ENCODE peak calls at places on chromosomes 7 and 10, in nine cellular contexts. C is heart right ventricle; B is fibroblast of lung; H is cardiac muscle cell; Z is CD4-positive, alpha-beta memory T cell; L is right cardiac atrium; M is A549; Q is psoas muscle; O is GM23248. N is an unnamed sample. For H3K4me1, the result is how much of the 10 kb centered on the place peaks cover.

GRCh38 chr10:104045151-104046089 is 40.3 kb downstream of the COL17A1 start:
- DNase-seq in C (peak), B (peak), H (peak), Z (no peak), L (peak), M (peak), Q (no peak), O (peak), N (no peak)

GRCh38 chr7:97116308-97116707 is 1.2 kb upstream of the SDHAF3 start:
- DNase-seq in C (peak), B (no peak), H (no peak), Z (no peak), L (no peak), M (no peak), Q (no peak), O (no peak), N (no peak)

GRCh38 chr7:26127411-26127810 is 24.6 kb upstream of the NFE2L3 start:
- DNase-seq in C (no peak), B (no peak), H (no peak), Z (no peak), L (no peak), M (no peak), Q (no peak), O (no peak), N (no peak)

GRCh38 chr10:98087309-98087708 is 47.1 kb upstream of the R3HCC1L start:
- DNase-seq in C (no peak), B (no peak), H (peak), Z (no peak), L (no peak), M (no peak), Q (no peak), O (no peak), N (no peak)

GRCh38 chr7:90507692-90508091 is 38.3 kb downstream of the PTTG1IP2 start:
- DNase-seq in C (no peak), B (no peak), H (no peak), Z (no peak), L (no peak), M (no peak), Q (no peak), O (no peak), N (no peak)

GRCh38 chr7:159040146-159040545 is 104.5 kb downstream of the VIPR2 start:
- DNase-seq in C (no peak), B (no peak), H (no peak), Z (no peak), L (peak), M (no peak), Q (no peak), O (no peak), N (no peak)

GRCh38 chr10:58210160-58210559 is 57.5 kb downstream of the IPMK start:
- DNase-seq in C (no peak), B (no peak), H (no peak), Z (no peak), L (no peak), M (no peak), Q (no peak), O (no peak), N (no peak)

GRCh38 chr7:98807306-98807880 is 62.4 kb downstream of the TMEM130 start:
- DNase-seq in C (no peak), B (no peak), H (no peak), Z (no peak), L (no peak), M (no peak), Q (no peak), O (no peak), N (no peak)

GRCh38 chr10:69259547-69260243 is 18.6 kb upstream of the HK1 start:
- DNase-seq in C (no peak), B (no peak), H (no peak), Z (no peak), L (no peak), M (no peak), Q (no peak), O (no peak), N (no peak)

GRCh38 chr7:36949711-36950600 is 225.7 kb upstream of the AOAH start:
- DNase-seq in C (no peak), B (no peak), H (no peak), Z (no peak), L (peak), M (no peak), Q (no peak), O (peak), N (no peak)

GRCh38 chr7:1781369-1781768 is 111.3 kb downstream of the ELFN1 start:
- DNase-seq in C (no peak), B (no peak), H (no peak), Z (no peak), L (no peak), M (no peak), Q (no peak), O (no peak), N (peak)

GRCh38 chr7:137850586-137850985 is 3.8 kb upstream of the DGKI start:
- DNase-seq in C (no peak), B (no peak), H (no peak), Z (no peak), L (no peak), M (no peak), Q (no peak), O (peak), N (no peak)

GRCh38 chr7:121618182-121618581 is 222.1 kb upstream of the FAM3C start:
- DNase-seq in C (no peak), B (no peak), H (no peak), Z (no peak), L (no peak), M (no peak), Q (no peak), O (no peak), N (no peak)

GRCh38 chr10:74293686-74294365 is 142.8 kb downstream of the ADK start:
- DNase-seq in C (peak), B (peak), H (peak), Z (no peak), L (no peak), M (no peak), Q (no peak), O (peak), N (no peak)

GRCh38 chr10:86336341-86336740 is 30.3 kb downstream of the GRID1 start:
- DNase-seq in C (no peak), B (no peak), H (no peak), Z (no peak), L (no peak), M (no peak), Q (no peak), O (no peak), N (peak)

GRCh38 chr7:149278396-149278795 is 16.4 kb downstream of the ZNF783 start:
- DNase-seq in C (no peak), B (no peak), H (no peak), Z (no peak), L (no peak), M (no peak), Q (no peak), O (no peak), N (no peak)

GRCh38 chr7:7251742-7252141 is 69.4 kb downstream of the C1GALT1 start:
- DNase-seq in C (no peak), B (no peak), H (no peak), Z (no peak), L (no peak), M (no peak), Q (no peak), O (no peak), N (no peak)

GRCh38 chr10:132408823-132409666 is 12.0 kb downstream of the PWWP2B start:
- DNase-seq in C (no peak), B (no peak), H (no peak), Z (no peak), L (peak), M (no peak), Q (no peak), O (no peak), N (peak)

GRCh38 chr7:71775648-71776047 is 636.5 kb downstream of the CALN1 start:
- DNase-seq in C (no peak), B (no peak), H (no peak), Z (no peak), L (no peak), M (no peak), Q (no peak), O (peak), N (no peak)

GRCh38 chr7:40300146-40300655 is 165.4 kb downstream of the SUGCT start:
- DNase-seq in C (no peak), B (no peak), H (no peak), Z (no peak), L (no peak), M (no peak), Q (no peak), O (no peak), N (no peak)

GRCh38 chr10:52410916-52411315 is 96.8 kb downstream of the DKK1 start:
- DNase-seq in C (no peak), B (no peak), H (no peak), Z (no peak), L (peak), M (no peak), Q (no peak), O (no peak), N (no peak)

GRCh38 chr10:133400624-133401424 is 6.9 kb downstream of the MTG1 start:
- DNase-seq in C (no peak), B (no peak), H (no peak), Z (no peak), L (peak), M (no peak), Q (no peak), O (no peak), N (peak)

GRCh38 chr7:91240546-91240945 is 23.7 kb upstream of the FZD1 start:
- DNase-seq in C (no peak), B (peak), H (no peak), Z (no peak), L (no peak), M (no peak), Q (no peak), O (peak), N (no peak)

GRCh38 chr10:86363184-86363832 is 3.3 kb downstream of the GRID1 start:
- DNase-seq in C (no peak), B (no peak), H (peak), Z (no peak), L (peak), M (peak), Q (no peak), O (peak), N (peak)

GRCh38 chr7:90242369-90243168 is 2.4 kb upstream of the CFAP69 start:
- DNase-seq in C (no peak), B (no peak), H (no peak), Z (no peak), L (no peak), M (no peak), Q (no peak), O (no peak), N (no peak)

GRCh38 chr7:13898957-13899670 is 90.4 kb downstream of the ETV1 start:
- DNase-seq in C (no peak), B (no peak), H (no peak), Z (no peak), L (no peak), M (no peak), Q (no peak), O (no peak), N (no peak)

GRCh38 chr7:158740657-158741293 is 36.2 kb upstream of the NCAPG2 start:
- DNase-seq in C (peak), B (peak), H (no peak), Z (no peak), L (peak), M (peak), Q (peak), O (peak), N (no peak)

GRCh38 chr10:22978287-22978686 is 50.4 kb downstream of the ARMC3 start:
- DNase-seq in C (no peak), B (peak), H (no peak), Z (no peak), L (no peak), M (no peak), Q (no peak), O (no peak), N (no peak)

GRCh38 chr7:91940171-91940570 is 491 bp upstream of the AKAP9 start:
- DNase-seq in C (peak), B (peak), H (peak), Z (peak), L (peak), M (peak), Q (peak), O (peak), N (no peak)

GRCh38 chr7:93156884-93157283 is 8.7 kb upstream of the SAMD9L start:
- DNase-seq in C (no peak), B (no peak), H (no peak), Z (no peak), L (no peak), M (no peak), Q (no peak), O (peak), N (no peak)

GRCh38 chr7:114874170-114874569 is 47.7 kb upstream of the MDFIC start:
- DNase-seq in C (no peak), B (no peak), H (no peak), Z (no peak), L (no peak), M (no peak), Q (no peak), O (no peak), N (no peak)

GRCh38 chr10:22712959-22713852 is 1.2 kb downstream of the PIP4K2A start:
- DNase-seq in C (no peak), B (peak), H (peak), Z (peak), L (peak), M (no peak), Q (peak), O (peak), N (peak)

DNA sequence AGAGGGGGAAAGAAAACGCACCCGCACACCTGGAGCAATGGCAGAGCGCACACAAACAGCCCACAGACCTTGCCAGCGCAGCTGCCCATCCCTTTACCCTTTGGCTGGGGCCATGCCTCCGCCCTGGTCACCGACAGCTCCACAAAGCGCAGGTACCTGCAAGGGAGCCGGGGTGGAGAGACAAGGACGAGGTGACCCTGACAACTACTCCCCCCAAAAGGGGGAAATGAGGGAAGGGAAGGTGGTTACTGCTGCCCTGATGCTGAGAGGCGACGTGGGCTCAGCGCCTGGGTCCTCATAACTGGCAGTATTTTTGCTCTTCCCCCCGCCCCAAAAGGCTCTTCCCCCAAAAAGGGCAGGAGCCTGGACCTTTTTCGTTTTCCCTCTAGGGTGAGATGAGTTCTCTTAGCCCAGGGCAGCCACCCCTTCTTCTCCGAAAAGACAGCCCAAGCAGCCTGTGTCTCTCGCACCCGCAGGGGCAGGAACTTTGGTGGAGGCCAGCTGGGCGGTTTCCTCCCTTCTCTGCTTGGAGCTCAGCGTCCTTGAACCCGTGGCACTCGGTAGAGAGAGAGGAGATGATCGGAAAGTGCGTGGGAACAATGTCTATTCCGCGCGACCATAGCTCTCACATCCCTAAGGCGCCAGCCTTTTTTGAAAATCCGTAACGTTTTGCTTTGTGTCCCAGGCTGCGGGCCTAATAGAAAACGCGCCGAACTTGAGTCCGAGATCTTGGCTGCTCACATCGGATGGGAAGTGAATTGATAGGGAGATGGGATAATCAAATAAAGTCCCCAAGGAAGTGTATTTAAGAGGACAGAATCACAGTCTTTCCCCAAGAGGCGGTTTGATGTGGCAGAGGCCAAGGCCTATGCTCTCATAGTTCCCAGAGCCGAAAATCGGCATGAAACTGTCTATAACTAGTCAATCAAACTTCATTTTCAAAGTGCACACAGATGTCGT is 1.0 kb downstream of the NKX2-3 start:
- DNase-seq in C (no peak), B (no peak), H (no peak), Z (no peak), L (no peak), M (no peak), Q (no peak), O (no peak), N (no peak)
- H3K4me3 ChIP-seq in C (no peak), B (no peak), H (peak), Z (no peak), L (no peak), M (peak), Q (peak), O (no peak), N (no peak)

GRCh38 chr7:22669692-22670421 is 57.1 kb upstream of the IL6 start:
- DNase-seq in C (no peak), B (peak), H (no peak), Z (no peak), L (no peak), M (no peak), Q (no peak), O (no peak), N (no peak)
- H3K4me1 ChIP-seq in C (under half), B (under half), H (under half), Z (under half), L (under half), M (half or more), Q (under half), O (under half), N (under half)

GRCh38 chr7:69677054-69677847 is 79.0 kb downstream of the AUTS2 start:
- DNase-seq in C (no peak), B (no peak), H (no peak), Z (no peak), L (no peak), M (peak), Q (no peak), O (no peak), N (no peak)

GRCh38 chr7:69676247-69676646 is 78.0 kb downstream of the AUTS2 start:
- DNase-seq in C (no peak), B (no peak), H (no peak), Z (no peak), L (no peak), M (no peak), Q (no peak), O (no peak), N (no peak)

GRCh38 chr7:69682518-69682917 is 84.2 kb downstream of the AUTS2 start:
- DNase-seq in C (no peak), B (no peak), H (no peak), Z (no peak), L (no peak), M (no peak), Q (no peak), O (no peak), N (no peak)

GRCh38 chr7:69677905-69678793 is 79.9 kb downstream of the AUTS2 start:
- DNase-seq in C (no peak), B (no peak), H (no peak), Z (no peak), L (no peak), M (no peak), Q (no peak), O (no peak), N (no peak)

GRCh38 chr7:69678794-69679103 is 80.5 kb downstream of the AUTS2 start:
- DNase-seq in C (no peak), B (no peak), H (no peak), Z (no peak), L (no peak), M (no peak), Q (no peak), O (no peak), N (no peak)
- H3K27ac ChIP-seq in C (no peak), B (no peak), H (no peak), Z (no peak), L (peak), M (no peak), Q (no peak), O (no peak), N (no peak)

GRCh38 chr7:27193335-27194001 is 6.4 kb downstream of the HOXA13 start:
- DNase-seq in C (no peak), B (no peak), H (no peak), Z (no peak), L (no peak), M (no peak), Q (no peak), O (no peak), N (peak)
- H3K4me3 ChIP-seq in C (peak), B (no peak), H (no peak), Z (no peak), L (no peak), M (no peak), Q (peak), O (peak), N (peak)

DNA sequence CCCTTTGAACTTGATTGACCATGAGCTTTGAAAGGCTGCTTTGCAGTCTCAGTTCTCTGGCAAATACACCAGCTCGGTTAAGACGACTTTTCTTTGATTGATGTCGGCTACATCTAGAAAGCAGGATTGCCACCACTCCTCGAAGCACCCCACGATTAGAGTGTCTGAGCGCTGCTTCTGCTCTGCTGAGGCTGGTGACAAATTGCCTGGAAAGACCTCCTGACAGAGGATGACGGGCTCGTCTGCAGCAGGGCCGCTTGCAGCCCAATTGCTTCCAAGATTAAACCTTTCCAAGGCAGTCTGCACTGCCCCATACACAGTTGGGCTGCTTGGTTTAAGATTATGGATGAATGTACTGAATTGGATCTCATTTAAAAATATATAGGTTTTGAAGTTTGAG is 182.0 kb downstream of the CUX1 start:
- DNase-seq in C (no peak), B (no peak), H (peak), Z (no peak), L (no peak), M (no peak), Q (no peak), O (no peak), N (peak)
- H3K4me1 ChIP-seq in C (under half), B (under half), H (under half), Z (under half), L (under half), M (under half), Q (under half), O (under half), N (under half)

GRCh38 chr10:113381906-113382562 is 170.8 kb upstream of the HABP2 start:
- DNase-seq in C (peak), B (peak), H (no peak), Z (peak), L (no peak), M (no peak), Q (no peak), O (peak), N (no peak)
- H3K27ac ChIP-seq in C (peak), B (no peak), H (no peak), Z (peak), L (no peak), M (no peak), Q (peak), O (peak), N (peak)